ENCODE peak calls at places on chromosomes 11 and 22, in five cellular contexts. J is heart left ventricle, X is fibroblast of lung, N is mesenchymal stem cell, C is cardiac muscle cell. M is an unnamed sample.

GRCh38 chr11:118838905-118839553 is 44.7 kb upstream of the CXCR5 start:
- DNase-seq in J (no peak), X (no peak), N (no peak), C (no peak), M (no peak)

GRCh38 chr22:37210041-37210803 is 2.1 kb downstream of the SSTR3 start:
- DNase-seq in J (no peak), X (no peak), N (no peak), C (no peak), M (peak; percentile 48)

GRCh38 chr11:61945191-61945590 is 5.0 kb upstream of the BEST1 start:
- DNase-seq in J (no peak), X (no peak), N (no peak), C (no peak), M (no peak)

GRCh38 chr11:90222459-90223247 is at the start of gene CHORDC1:
- DNase-seq in J (peak; percentile 96), X (peak; percentile 76), N (peak; percentile 89), C (peak; percentile 88), M (peak; percentile 77)

GRCh38 chr11:2096919-2097301 is 42.3 kb downstream of the IGF2 start:
- DNase-seq in J (peak; percentile 72), X (no peak), N (no peak), C (no peak), M (no peak)

GRCh38 chr11:86456075-86456939 is 81.6 kb downstream of the CCDC81 start:
- DNase-seq in J (peak; percentile 86), X (peak; percentile 63), N (peak; percentile 83), C (peak; percentile 91), M (peak; percentile 71)

GRCh38 chr11:76891285-76891684 is 30.6 kb downstream of the ACER3 start:
- DNase-seq in J (no peak), X (no peak), N (no peak), C (no peak), M (no peak)

GRCh38 chr22:40593460-40594273 is 42.9 kb downstream of the MRTFA start:
- DNase-seq in J (no peak), X (no peak), N (no peak), C (peak; percentile 69), M (no peak)

GRCh38 chr11:104060820-104061219 is 24.4 kb downstream of the DDI1 start:
- DNase-seq in J (no peak), X (no peak), N (no peak), C (no peak), M (no peak)

GRCh38 chr11:19929655-19930054 is 217.0 kb downstream of the NAV2 start:
- DNase-seq in J (no peak), X (peak; percentile 70), N (peak; percentile 47), C (no peak), M (no peak)

GRCh38 chr11:8871283-8871775 is 39.7 kb upstream of the AKIP1 start:
- DNase-seq in J (peak; percentile 79), X (peak; percentile 93), N (peak; percentile 97), C (peak; percentile 89), M (no peak)

GRCh38 chr22:36149464-36149863 is 11.1 kb downstream of the APOL3 start:
- DNase-seq in J (no peak), X (no peak), N (no peak), C (no peak), M (no peak)

GRCh38 chr11:69138265-69138664 is 17.5 kb upstream of the SMIM38 start:
- DNase-seq in J (no peak), X (peak; percentile 91), N (peak; percentile 54), C (no peak), M (no peak)

GRCh38 chr22:36204001-36204640 is 2.5 kb upstream of the APOL4 start:
- DNase-seq in J (no peak), X (no peak), N (no peak), C (no peak), M (no peak)

GRCh38 chr11:2212411-2213251 is 41.0 kb upstream of the TH start:
- DNase-seq in J (peak; percentile 51), X (no peak), N (no peak), C (no peak), M (no peak)

DNA sequence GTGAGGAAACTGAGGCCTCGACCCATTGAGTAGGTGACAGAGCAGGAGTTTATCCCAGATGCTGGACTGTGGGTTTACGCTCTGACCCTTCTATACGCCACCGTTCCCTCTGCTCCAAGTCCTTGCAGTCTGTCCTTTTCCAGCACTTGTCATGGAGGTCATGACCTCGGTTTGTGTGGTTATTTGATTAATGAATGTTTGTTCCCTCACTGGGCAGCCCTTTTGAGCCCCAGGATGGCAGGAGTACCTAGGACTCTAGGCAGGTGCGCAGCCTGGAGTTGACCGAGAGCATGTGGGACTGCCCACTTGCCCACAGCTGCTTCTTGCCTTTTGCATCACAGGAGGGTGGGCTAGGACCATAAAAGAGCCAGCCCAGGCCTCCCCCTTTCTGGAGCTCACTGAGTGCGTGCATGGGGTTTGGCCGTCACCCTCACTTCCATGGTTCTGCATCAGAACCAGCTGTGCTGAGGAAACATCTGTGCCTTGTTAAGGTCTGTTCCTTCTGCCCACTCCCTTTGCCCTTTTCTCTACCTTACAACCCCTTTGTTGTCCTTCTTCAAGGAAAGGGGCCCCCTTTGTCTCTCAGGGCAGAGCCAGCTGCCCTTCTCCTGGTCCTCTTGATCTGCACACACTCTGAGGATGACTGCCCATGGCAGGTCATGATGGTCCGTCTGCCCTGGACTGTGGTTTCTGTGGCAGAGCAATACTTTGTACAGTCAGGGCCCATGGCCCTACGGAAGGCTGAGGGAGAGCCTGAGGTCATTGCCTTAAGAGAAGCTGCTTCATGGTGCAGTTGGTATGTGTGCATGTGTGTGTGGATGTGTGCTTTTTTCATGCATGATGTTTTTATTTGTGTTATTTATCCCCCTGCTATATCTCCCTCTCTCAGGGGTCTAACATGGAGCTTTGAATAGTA is 38.2 kb downstream of the BMAL1 start:
- DNase-seq in J (no peak), X (peak; percentile 27), N (no peak), C (no peak), M (no peak)
- H3K4me1 ChIP-seq in J (peaks cover 58% of the 10 kb centered on the region), X (peaks cover 15% of the 10 kb centered on the region), N (peaks cover 11% of the 10 kb centered on the region), C (peaks cover 7% of the 10 kb centered on the region), M (peaks cover 47% of the 10 kb centered on the region)

DNA sequence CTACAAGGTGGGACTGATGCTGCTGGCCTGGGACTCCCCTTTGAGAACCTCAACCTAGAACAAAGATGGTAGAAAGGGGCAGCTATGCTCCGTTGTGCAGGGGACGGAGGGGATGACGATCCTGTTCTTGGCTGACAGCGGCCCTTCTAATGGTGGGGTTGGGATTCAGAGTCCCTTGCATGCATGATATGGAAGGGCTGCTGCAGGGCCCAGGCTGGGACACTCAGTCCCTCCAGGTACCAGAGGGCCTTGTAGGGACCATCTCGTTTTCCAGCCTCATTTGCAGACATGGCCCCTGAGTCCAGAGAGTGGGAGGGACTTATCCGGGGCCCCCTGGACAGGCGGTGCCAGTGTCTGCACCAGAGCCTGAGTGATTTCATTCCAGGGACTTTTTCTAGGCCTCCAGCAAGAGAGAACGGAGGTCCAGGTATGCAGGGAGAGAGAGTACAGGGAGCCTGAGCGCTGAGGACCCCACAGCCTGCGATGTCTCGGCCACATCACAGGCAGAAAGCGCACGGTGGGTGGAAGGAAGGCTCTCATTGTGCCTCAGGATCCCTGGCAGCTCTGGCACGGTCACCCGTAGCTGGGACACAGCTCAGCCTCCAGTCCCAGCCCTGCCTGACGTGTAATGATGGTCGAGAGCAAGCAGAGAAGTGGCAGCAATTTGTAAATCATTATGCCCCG is 860.7 kb downstream of the TBC1D22A start:
- DNase-seq in J (no peak), X (no peak), N (no peak), C (no peak), M (no peak)
- H3K9me3 ChIP-seq in J (no peaks in the 10 kb centered on the region), X (no peaks in the 10 kb centered on the region), N (no peaks in the 10 kb centered on the region), C (peaks cover 4% of the 10 kb centered on the region), M (no peaks in the 10 kb centered on the region)

GRCh38 chr11:96035744-96036087 is 111.8 kb upstream of the MTMR2 start:
- DNase-seq in J (no peak), X (no peak), N (no peak), C (no peak), M (no peak)
- H3K4me1 ChIP-seq in J (peaks cover 12% of the 10 kb centered on the region), X (peaks cover 2% of the 10 kb centered on the region), N (peaks cover 3% of the 10 kb centered on the region), C (peaks cover 7% of the 10 kb centered on the region), M (no peaks in the 10 kb centered on the region)

GRCh38 chr11:58772719-58773285 is 41.1 kb upstream of the GLYAT start:
- DNase-seq in J (no peak), X (no peak), N (no peak), C (no peak), M (no peak)
- H3K9me3 ChIP-seq in J (no peaks in the 10 kb centered on the region), X (no peaks in the 10 kb centered on the region), N (no peaks in the 10 kb centered on the region), C (no peaks in the 10 kb centered on the region), M (no peaks in the 10 kb centered on the region)

DNA sequence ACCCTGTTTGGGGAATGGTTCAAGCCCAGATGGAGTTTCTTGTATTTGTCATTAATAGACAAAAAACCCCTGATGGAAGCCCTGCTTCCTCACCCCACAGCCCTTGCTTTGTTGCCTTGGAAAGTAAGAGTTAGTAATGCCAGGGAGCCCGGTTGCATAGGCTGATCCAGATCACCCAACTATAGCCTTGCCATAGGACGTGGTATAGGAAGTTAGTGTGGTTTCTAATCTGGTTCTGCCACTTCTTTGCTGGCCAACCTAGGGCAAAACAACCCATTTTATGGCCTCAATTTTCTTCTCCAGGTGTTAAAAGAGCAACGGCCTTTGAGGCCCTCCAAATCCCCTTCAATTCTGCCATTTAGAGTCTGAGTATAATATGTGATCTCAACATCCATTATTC is 97.9 kb downstream of the STIM1 start:
- DNase-seq in J (no peak), X (no peak), N (no peak), C (no peak), M (no peak)
- H3K4me1 ChIP-seq in J (peaks cover 39% of the 10 kb centered on the region), X (no peaks in the 10 kb centered on the region), N (peaks cover 9% of the 10 kb centered on the region), C (peaks cover 28% of the 10 kb centered on the region), M (peaks cover 74% of the 10 kb centered on the region)

GRCh38 chr22:47567741-47568140 is 805.3 kb downstream of the TBC1D22A start:
- DNase-seq in J (no peak), X (no peak), N (no peak), C (no peak), M (no peak)
- H3K9me3 ChIP-seq in J (no peaks in the 10 kb centered on the region), X (no peaks in the 10 kb centered on the region), N (no peaks in the 10 kb centered on the region), C (no peaks in the 10 kb centered on the region), M (no peaks in the 10 kb centered on the region)

GRCh38 chr11:125766251-125766650 is 12.4 kb downstream of the PATE2 start:
- DNase-seq in J (no peak), X (no peak), N (no peak), C (no peak), M (no peak)
- H3K4me1 ChIP-seq in J (no peaks in the 10 kb centered on the region), X (no peaks in the 10 kb centered on the region), N (no peaks in the 10 kb centered on the region), C (peaks cover 9% of the 10 kb centered on the region), M (no peaks in the 10 kb centered on the region)

GRCh38 chr22:47396515-47396914 is 634.1 kb downstream of the TBC1D22A start:
- DNase-seq in J (no peak), X (no peak), N (no peak), C (no peak), M (no peak)
- H3K9me3 ChIP-seq in J (no peaks in the 10 kb centered on the region), X (no peaks in the 10 kb centered on the region), N (no peaks in the 10 kb centered on the region), C (no peaks in the 10 kb centered on the region), M (no peaks in the 10 kb centered on the region)

DNA sequence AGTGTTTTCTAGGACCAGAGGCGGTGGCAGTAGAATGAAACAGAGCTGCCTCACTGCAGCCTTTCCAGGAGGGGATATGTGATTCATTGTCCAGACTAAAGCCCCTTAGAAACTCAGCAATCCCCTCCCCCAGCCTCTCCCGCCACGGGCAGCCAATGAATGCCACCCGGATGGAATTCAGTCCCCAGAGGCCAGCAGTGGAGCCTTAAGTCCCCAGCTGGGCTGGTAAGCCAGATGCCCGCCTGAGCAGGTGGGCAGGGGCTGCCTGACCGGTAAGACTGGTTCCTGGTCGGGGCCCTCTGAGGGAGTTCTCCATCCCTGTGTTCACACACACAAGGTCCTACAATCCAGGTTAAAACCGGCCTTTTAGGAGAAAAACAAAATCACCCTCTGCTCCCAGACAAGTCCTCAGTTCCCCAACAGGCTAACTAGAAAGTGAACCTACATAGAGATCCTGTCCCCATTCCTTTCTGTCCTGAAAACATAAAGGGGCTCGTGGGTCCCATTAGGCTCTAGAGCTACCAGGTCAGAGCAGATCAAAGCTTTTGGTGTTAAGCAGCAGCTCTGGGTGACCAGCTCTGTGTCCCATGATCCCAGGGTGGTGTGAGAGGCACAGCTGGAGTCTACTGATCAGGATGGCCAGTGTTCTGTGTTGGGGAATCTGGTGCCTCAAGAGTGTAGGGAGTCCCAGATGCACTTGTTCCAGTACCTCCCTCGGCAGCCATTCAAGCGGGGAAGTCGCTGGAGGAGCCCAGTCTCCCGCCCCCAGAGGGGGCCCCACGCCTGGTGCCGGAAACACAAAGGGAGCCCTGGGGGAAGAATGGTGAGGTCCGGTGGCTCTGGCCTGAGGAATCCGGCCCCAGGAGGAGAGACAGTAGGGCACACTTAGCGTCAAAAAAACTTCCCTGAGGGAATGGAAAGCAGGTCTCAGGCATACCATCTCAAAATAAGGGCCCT is 2.6 kb downstream of the PATZ1 start:
- DNase-seq in J (peak; percentile 12), X (no peak), N (peak; percentile 43), C (peak; percentile 69), M (no peak)
- H3K4me1 ChIP-seq in J (peaks cover 43% of the 10 kb centered on the region), X (peaks cover 15% of the 10 kb centered on the region), N (peaks cover 39% of the 10 kb centered on the region), C (peaks cover 22% of the 10 kb centered on the region), M (peaks cover 71% of the 10 kb centered on the region)

M was measured in CD8-positive, alpha-beta T cell.